ENCODE peak calls at places on chromosome 22, in seven cellular contexts. D is endothelial cell of umbilical vein, T is K562, J is A549, W is HCT116, L is keratinocyte, P is IMR-90. X is an unnamed sample.

GRCh38 chr22:44312766-44313165 is at the start of gene SHISAL1:
- DNase-seq in D (no peak), T (no peak), J (no peak), W (no peak), L (no peak), P (peak), X (peak)

GRCh38 chr22:49667236-49667635 is 160.4 kb downstream of the BRD1 start:
- DNase-seq in D (peak), T (no peak), J (no peak), W (no peak), L (no peak), P (no peak), X (no peak)

GRCh38 chr22:41917906-41918791 is 3.3 kb upstream of the SHISA8 start:
- DNase-seq in D (peak), T (no peak), J (no peak), W (no peak), L (no peak), P (peak), X (peak)

GRCh38 chr22:21937041-21937820 is 15.4 kb downstream of the PPM1F start:
- DNase-seq in D (no peak), T (no peak), J (no peak), W (no peak), L (no peak), P (no peak), X (no peak)

GRCh38 chr22:44951510-44951816 is 58.3 kb downstream of the PHF21B start:
- DNase-seq in D (no peak), T (no peak), J (no peak), W (no peak), L (no peak), P (no peak), X (no peak)

GRCh38 chr22:38305481-38306448 is 11.5 kb downstream of the CSNK1E start:
- DNase-seq in D (peak), T (no peak), J (no peak), W (no peak), L (no peak), P (peak), X (peak)

GRCh38 chr22:37552560-37553163 is 7.6 kb upstream of the CDC42EP1 start:
- DNase-seq in D (no peak), T (peak), J (no peak), W (no peak), L (no peak), P (peak), X (peak)

GRCh38 chr22:37275622-37276021 is 6.7 kb upstream of the CYTH4 start:
- DNase-seq in D (no peak), T (no peak), J (no peak), W (no peak), L (no peak), P (no peak), X (no peak)

GRCh38 chr22:23984430-23984829 is 4.5 kb downstream of the GSTT2 start:
- DNase-seq in D (peak), T (no peak), J (no peak), W (peak), L (no peak), P (peak), X (no peak)

GRCh38 chr22:48112687-48113521 is 1350.5 kb downstream of the TBC1D22A start:
- DNase-seq in D (no peak), T (no peak), J (no peak), W (no peak), L (no peak), P (no peak), X (no peak)

GRCh38 chr22:44368611-44369010 is 55.9 kb upstream of the SHISAL1 start:
- DNase-seq in D (no peak), T (no peak), J (no peak), W (no peak), L (no peak), P (no peak), X (no peak)

GRCh38 chr22:22706253-22706940 is 62.0 kb downstream of the GGTLC2 start:
- DNase-seq in D (no peak), T (no peak), J (no peak), W (no peak), L (no peak), P (no peak), X (no peak)

GRCh38 chr22:44403930-44404329 is 91.2 kb upstream of the SHISAL1 start:
- DNase-seq in D (no peak), T (no peak), J (no peak), W (no peak), L (no peak), P (no peak), X (no peak)

GRCh38 chr22:48880749-48881148 is 946.9 kb downstream of the BRD1 start:
- DNase-seq in D (no peak), T (no peak), J (no peak), W (no peak), L (no peak), P (no peak), X (no peak)

GRCh38 chr22:38327805-38328204 is 10.6 kb upstream of the CSNK1E start:
- DNase-seq in D (peak), T (no peak), J (no peak), W (no peak), L (no peak), P (peak), X (peak)

GRCh38 chr22:35170716-35171697 is 86.3 kb upstream of the HMGXB4 start:
- DNase-seq in D (no peak), T (peak), J (no peak), W (no peak), L (no peak), P (no peak), X (no peak)

GRCh38 chr22:22076361-22076760 is 93.8 kb upstream of the TOP3B start:
- DNase-seq in D (no peak), T (no peak), J (no peak), W (no peak), L (no peak), P (no peak), X (no peak)

GRCh38 chr22:37121887-37122591 is 12.5 kb upstream of the TMPRSS6 start:
- DNase-seq in D (peak), T (no peak), J (no peak), W (no peak), L (peak), P (peak), X (peak)

DNA sequence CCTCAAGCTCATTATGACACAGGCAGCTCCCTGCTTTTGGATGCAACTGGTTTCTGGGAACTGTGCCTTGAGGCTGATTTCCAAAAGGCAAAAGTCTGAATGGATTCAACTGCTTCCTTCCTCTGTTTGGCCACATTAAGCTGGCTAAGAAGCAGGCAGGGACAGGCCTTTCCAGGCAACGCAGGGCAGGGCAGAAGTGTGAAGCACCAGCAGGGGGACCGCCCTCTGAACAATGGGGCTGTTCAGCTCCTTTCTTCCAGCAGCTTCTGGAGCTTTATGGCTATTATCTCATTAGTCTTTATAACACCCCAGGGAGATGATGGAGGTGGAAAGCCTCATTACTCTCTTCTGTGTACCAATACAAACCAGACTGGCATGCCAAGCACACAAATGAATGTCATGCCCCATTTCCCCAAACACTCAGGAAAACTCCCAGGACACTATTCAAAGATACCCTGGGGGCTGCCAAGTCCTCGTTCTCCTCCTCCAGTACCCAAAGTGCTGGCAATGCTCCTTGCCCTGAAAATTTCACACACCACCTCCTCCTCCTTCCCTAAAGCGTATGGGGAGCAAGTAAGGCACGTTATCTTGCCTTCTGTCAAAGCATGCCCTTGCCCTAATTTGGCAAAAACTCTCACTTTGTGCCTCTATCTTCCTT is 21.3 kb downstream of the MORC2 start:
- DNase-seq in D (peak), T (no peak), J (no peak), W (no peak), L (no peak), P (no peak), X (no peak)
- TF ChIP-seq CTCF in D (peak), T (no peak), J (no peak), W (peak), L (peak), P (no peak), X (no peak)

GRCh38 chr22:46753761-46754109 is 8.7 kb upstream of the TBC1D22A start:
- DNase-seq in D (no peak), T (no peak), J (no peak), W (no peak), L (no peak), P (no peak), X (no peak)
- H3K4me2 ChIP-seq in D (peak), T (peak), J (peak), W (peak), L (peak), P (peak), X (peak)

GRCh38 chr22:26485013-26485412 is 1.3 kb downstream of the SRRD start:
- DNase-seq in D (no peak), T (no peak), J (no peak), W (no peak), L (no peak), P (no peak), X (no peak)

GRCh38 chr22:26485991-26486390 is 2.3 kb downstream of the SRRD start:
- DNase-seq in D (no peak), T (no peak), J (no peak), W (no peak), L (no peak), P (no peak), X (no peak)

GRCh38 chr22:26487996-26488395 is 4.3 kb downstream of the SRRD start:
- DNase-seq in D (no peak), T (no peak), J (no peak), W (no peak), L (no peak), P (no peak), X (no peak)

GRCh38 chr22:26484360-26484706 is 656 bp downstream of the SRRD start:
- DNase-seq in D (no peak), T (peak), J (no peak), W (no peak), L (no peak), P (peak), X (no peak)

DNA sequence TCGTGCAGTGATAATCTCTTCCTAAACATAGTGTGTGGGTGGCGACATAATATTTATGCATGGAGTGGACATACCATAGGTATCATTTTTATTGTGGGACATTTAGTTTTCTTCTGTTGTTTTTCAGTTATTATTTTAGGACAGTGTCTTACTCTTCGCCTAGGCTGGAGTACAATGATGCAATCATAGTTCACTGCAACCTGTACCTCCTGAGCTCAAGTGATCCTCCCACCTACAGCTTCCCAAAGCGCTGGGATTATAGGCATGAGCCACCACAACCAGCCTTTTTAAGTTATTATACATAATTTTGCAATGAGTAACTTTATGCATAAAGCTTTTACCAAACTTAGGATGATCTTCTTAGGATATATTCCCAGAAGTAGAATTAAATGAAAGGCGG is 2.7 kb downstream of the SRRD start:
- DNase-seq in D (no peak), T (no peak), J (no peak), W (no peak), L (no peak), P (no peak), X (no peak)
- H3K4me3 ChIP-seq in D (no peak), T (no peak), J (no peak), W (no peak), L (no peak), P (no peak), X (no peak)

DNA sequence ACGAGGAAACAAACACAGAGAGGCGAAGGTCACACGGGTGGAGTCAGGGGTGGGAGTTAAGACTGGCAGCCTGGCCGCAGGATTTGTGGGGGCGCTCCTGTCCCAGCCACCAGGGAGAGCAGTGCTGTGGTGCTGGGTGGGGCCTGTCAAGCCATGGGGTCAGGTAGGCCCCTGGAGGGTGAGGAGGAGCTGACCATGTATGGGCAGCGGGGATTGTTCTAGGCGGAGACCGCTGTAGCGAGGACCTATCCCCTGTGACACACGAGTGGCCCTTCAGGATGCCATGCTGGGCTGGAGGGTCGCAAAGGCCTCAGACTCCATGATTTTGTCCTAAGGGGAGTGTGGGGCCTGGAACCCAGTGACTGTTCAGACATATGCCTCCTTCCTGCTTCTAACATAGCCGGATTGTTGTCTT is 1.6 kb upstream of the RPS19BP1 start:
- DNase-seq in D (no peak), T (no peak), J (no peak), W (no peak), L (no peak), P (no peak), X (no peak)
- TF ChIP-seq CTCF in D (peak), T (no peak), J (no peak), W (no peak), L (no peak), P (no peak), X (no peak)

GRCh38 chr22:46012881-46013281 is 35.9 kb upstream of the WNT7B start:
- DNase-seq in D (no peak), T (no peak), J (no peak), W (no peak), L (no peak), P (no peak), X (no peak)
- H3K4me2 ChIP-seq in D (peak), T (peak), J (peak), W (peak), L (peak), P (peak), X (peak)

X was measured in astrocyte.